ENCODE peak calls at places on chromosome 1, in nine cellular contexts. D is iPS DF 19.7; Z is activated T-cell treated with anti-CD3 and anti-CD28 coated beads, Interleukin-2, amount 50 U/mL, for 72 hours; E is stimulated activated CD8-positive, alpha-beta memory T cell treated with anti-CD3 and anti-CD28 coated beads, Interleukin-15, amount 100 ng/mL, for 24 hours; Q is heart right ventricle; C is AG08396; Y is activated T-helper 1 cell treated with anti-CD3 and anti-CD28 coated beads, Interleukin-12 subunit alpha, Interleukin-12 subunit beta, Interleukin-2, Interleukin-4 antibody, amounts not matched to agents 30 ng/mL and 10 ng/mL and 1 ng/mL, durations not matched to agents 14 hours and 24 hours and 36 hours; K is GM06990; G is AG04450. V is an unnamed sample.
A peak's percentile ranks its signal among the peaks of the same experiment; 100 is the strongest.

GRCh38 chr1:46401964-46402626 is 8.0 kb downstream of the FAAH start:
- DNase-seq in Q (peak; percentile 44), G (peak; percentile 86), D (no peak), Y (no peak), K (no peak), Z (no peak), C (peak; percentile 92), E (no peak), V (peak; percentile 78)

GRCh38 chr1:55519937-55520683 is 304.9 kb upstream of the USP24 start:
- DNase-seq in G (peak; percentile 46), Y (no peak), C (peak; percentile 22), K (no peak), Q (no peak), Z (no peak), D (no peak), E (no peak), V (no peak)

GRCh38 chr1:2580691-2581090 is 5.9 kb upstream of the PRXL2B start:
- DNase-seq in Z (no peak), E (no peak), G (no peak), K (no peak), D (no peak), Y (no peak), C (no peak), Q (no peak), V (no peak)

GRCh38 chr1:53708687-53709086 is 30.3 kb downstream of the GLIS1 start:
- DNase-seq in G (no peak), C (no peak), Y (no peak), K (no peak), D (no peak), E (no peak), Q (no peak), Z (no peak), V (no peak)

GRCh38 chr1:157133431-157133830 is 4.8 kb downstream of the ETV3 start:
- DNase-seq in G (no peak), K (no peak), Q (no peak), D (no peak), Y (peak; percentile 41), E (no peak), C (no peak), Z (no peak), V (no peak)

GRCh38 chr1:163094589-163094988 is 25.4 kb downstream of the RGS4 start:
- DNase-seq in Q (no peak), Z (no peak), E (no peak), Y (no peak), C (no peak), K (no peak), G (no peak), D (no peak), V (no peak)

GRCh38 chr1:112064344-112064743 is 74.9 kb upstream of the KCND3 start:
- DNase-seq in G (no peak), D (no peak), C (no peak), K (no peak), Z (no peak), Q (no peak), Y (no peak), E (no peak), V (no peak)

GRCh38 chr1:32818804-32819541 is 1.5 kb downstream of the S100PBP start:
- DNase-seq in G (no peak), Z (peak; percentile 24), E (no peak), C (no peak), K (peak; percentile 69), Q (no peak), Y (peak; percentile 22), D (no peak), V (no peak)

GRCh38 chr1:17117451-17118265 is 1.6 kb downstream of the PADI2 start:
- DNase-seq in E (no peak), K (no peak), Q (no peak), C (no peak), Z (no peak), Y (no peak), G (no peak), D (no peak), V (no peak)

GRCh38 chr1:76186617-76187016 is 112.1 kb downstream of the ST6GALNAC3 start:
- DNase-seq in D (no peak), K (no peak), Y (no peak), Q (no peak), G (no peak), C (no peak), Z (no peak), E (no peak), V (no peak)

GRCh38 chr1:119743776-119744597 is 24.7 kb downstream of the HMGCS2 start:
- DNase-seq in Q (peak; percentile 50), C (peak; percentile 80), Z (peak; percentile 58), K (peak; percentile 24), D (peak; percentile 15), Y (peak; percentile 21), E (no peak), G (peak; percentile 67), V (peak; percentile 48)

GRCh38 chr1:45535988-45536766 is 14.4 kb upstream of the AKR1A1 start:
- DNase-seq in G (no peak), D (no peak), Q (no peak), C (no peak), Y (no peak), E (no peak), Z (peak; percentile 28), K (no peak), V (no peak)

GRCh38 chr1:110048923-110049601 is 14.6 kb downstream of the STRIP1 start:
- DNase-seq in Q (no peak), E (no peak), D (no peak), K (no peak), G (no peak), Y (no peak), C (no peak), Z (no peak), V (no peak)

GRCh38 chr1:63323866-63324778 is 1.8 kb downstream of the FOXD3 start:
- DNase-seq in D (no peak), K (no peak), Q (no peak), Y (no peak), Z (no peak), G (no peak), E (no peak), C (no peak), V (no peak)

GRCh38 chr1:10823000-10823401 is 26.6 kb upstream of the CASZ1 start:
- DNase-seq in G (no peak), Z (no peak), D (no peak), Q (peak; percentile 50), C (no peak), K (no peak), Y (no peak), E (no peak), V (no peak)

GRCh38 chr1:220879509-220880366 is 495 bp downstream of the HLX start:
- DNase-seq in G (no peak), C (peak; percentile 84), D (no peak), Q (peak; percentile 43), E (no peak), Y (no peak), Z (peak; percentile 33), K (peak; percentile 43), V (no peak)

GRCh38 chr1:69567847-69568434 is at the start of gene LRRC7:
- DNase-seq in K (no peak), G (no peak), Y (no peak), E (no peak), Z (no peak), C (peak; percentile 15), Q (no peak), D (no peak), V (no peak)

GRCh38 chr1:225572422-225572821 is 80.5 kb downstream of the ENAH start:
- DNase-seq in E (no peak), G (no peak), K (no peak), Z (no peak), Y (no peak), Q (no peak), D (no peak), C (peak; percentile 28), V (no peak)

GRCh38 chr1:19852036-19852435 is 30.2 kb upstream of the OTUD3 start:
- DNase-seq in D (no peak), E (no peak), G (no peak), Q (no peak), Z (no peak), Y (no peak), K (no peak), C (no peak), V (peak; percentile 9)

GRCh38 chr1:77632216-77632615 is 50.2 kb downstream of the ZZZ3 start:
- DNase-seq in D (no peak), Q (no peak), Z (no peak), Y (no peak), K (no peak), C (no peak), G (no peak), E (no peak), V (no peak)

GRCh38 chr1:18256318-18257235 is 149.0 kb downstream of the IGSF21 start:
- DNase-seq in K (no peak), C (peak; percentile 42), D (no peak), Y (peak; percentile 2), G (no peak), E (no peak), Q (peak; percentile 44), Z (peak; percentile 27), V (peak; percentile 3)

GRCh38 chr1:88401283-88401682 is 282.8 kb upstream of the PKN2 start:
- DNase-seq in C (no peak), G (no peak), Y (no peak), K (peak; percentile 30), Q (no peak), D (no peak), Z (no peak), E (no peak), V (no peak)

GRCh38 chr1:31733389-31734219 is 29.8 kb upstream of the COL16A1 start:
- DNase-seq in D (no peak), Z (no peak), Q (no peak), Y (no peak), G (no peak), C (no peak), K (no peak), E (no peak), V (no peak)

GRCh38 chr1:72062584-72062983 is 219.8 kb downstream of the NEGR1 start:
- DNase-seq in E (no peak), C (no peak), Y (no peak), Q (no peak), G (no peak), Z (no peak), D (no peak), K (no peak), V (no peak)